ENCODE peak calls at places on chromosomes 2 and 18, in nine cellular contexts. X is posterior vena cava; D is stimulated activated CD4-positive, alpha-beta T cell treated with anti-CD3 and anti-CD28 coated beads, Interleukin-2, amount 100 ng/mL, for 48 hours; P is NCI-H1092 treated with DMSO at 0.1 percent for 48 hours; I is dorsolateral prefrontal cortex; N is DMS79; W is PC-9; Q is right lobe of liver; S is NCI-H460. B is an unnamed sample.

GRCh38 chr2:148813603-148814065 is 61.4 kb upstream of the KIF5C start:
- DNase-seq in X (no peak), D (peak), P (no peak), W (no peak), I (no peak), S (no peak), Q (no peak), N (no peak), B (no peak)

GRCh38 chr2:177554365-177554764 is 161.8 kb downstream of the AGPS start:
- DNase-seq in W (no peak), P (no peak), I (no peak), Q (no peak), X (no peak), S (no peak), N (no peak), D (no peak), B (no peak)

GRCh38 chr2:68768461-68768860 is 33.9 kb downstream of the ARHGAP25 start:
- DNase-seq in N (no peak), S (no peak), I (no peak), Q (no peak), P (no peak), X (no peak), W (no peak), D (no peak), B (no peak)

GRCh38 chr2:88813612-88814011 is 122.1 kb downstream of the RPIA start:
- DNase-seq in P (no peak), I (no peak), W (no peak), S (no peak), N (no peak), D (no peak), Q (no peak), X (peak), B (no peak)

GRCh38 chr2:190563109-190563508 is 28.6 kb upstream of the NEMP2 start:
- DNase-seq in P (no peak), D (no peak), N (no peak), S (no peak), Q (no peak), I (no peak), X (no peak), W (no peak), B (no peak)

GRCh38 chr2:179239194-179239593 is 25.4 kb downstream of the SESTD1 start:
- DNase-seq in W (no peak), Q (no peak), P (no peak), D (no peak), X (no peak), I (no peak), S (no peak), N (no peak), B (no peak)

GRCh38 chr2:65199891-65200290 is 27.7 kb upstream of the ACTR2 start:
- DNase-seq in N (no peak), D (no peak), X (no peak), Q (no peak), W (no peak), S (no peak), I (no peak), P (no peak), B (peak)

GRCh38 chr18:9539283-9539682 is 64.0 kb downstream of the RALBP1 start:
- DNase-seq in X (no peak), W (no peak), Q (no peak), D (no peak), S (no peak), N (no peak), P (no peak), I (no peak), B (peak)

GRCh38 chr18:31185551-31185950 is 22.9 kb upstream of the DSC1 start:
- DNase-seq in D (no peak), X (no peak), P (no peak), I (no peak), Q (no peak), N (no peak), S (no peak), W (no peak), B (no peak)

GRCh38 chr18:22860807-22861206 is 72.3 kb upstream of the RBBP8 start:
- DNase-seq in I (no peak), Q (no peak), X (no peak), D (no peak), P (no peak), W (no peak), S (no peak), N (no peak), B (no peak)

GRCh38 chr2:130754811-130755210 is 529 bp upstream of the AMER3 start:
- DNase-seq in N (no peak), I (no peak), X (no peak), D (no peak), Q (no peak), S (no peak), W (no peak), P (no peak), B (no peak)

GRCh38 chr2:86275384-86275799 is 62.0 kb downstream of the REEP1 start:
- DNase-seq in Q (no peak), P (no peak), I (no peak), N (no peak), D (no peak), S (no peak), W (no peak), X (no peak), B (no peak)

GRCh38 chr18:52617931-52618330 is 277.9 kb downstream of the DCC start:
- DNase-seq in Q (no peak), D (no peak), P (no peak), W (no peak), I (no peak), S (no peak), N (no peak), X (no peak), B (no peak)

GRCh38 chr2:72012886-72013574 is 134.6 kb downstream of the CYP26B1 start:
- DNase-seq in Q (no peak), X (peak), D (no peak), S (no peak), P (no peak), W (no peak), N (no peak), I (no peak), B (no peak)

GRCh38 chr2:27445615-27446014 is 3.4 kb downstream of the KRTCAP3 start:
- DNase-seq in S (no peak), X (no peak), W (no peak), Q (no peak), N (no peak), P (no peak), I (no peak), D (no peak), B (no peak)

GRCh38 chr2:196433116-196433515 is 206.4 kb upstream of the CCDC150 start:
- DNase-seq in N (no peak), W (no peak), I (no peak), Q (no peak), S (no peak), X (no peak), D (no peak), P (no peak), B (no peak)

GRCh38 chr18:23970161-23971153 is 44.1 kb upstream of the TTC39C start:
- DNase-seq in P (no peak), X (no peak), W (no peak), Q (no peak), S (no peak), D (no peak), I (no peak), N (no peak), B (no peak)

GRCh38 chr2:140242889-140243288 is 1462.7 kb upstream of the NXPH2 start:
- DNase-seq in X (no peak), N (no peak), S (no peak), P (no peak), Q (no peak), W (no peak), D (no peak), I (no peak), B (no peak)

GRCh38 chr2:233210843-233211600 is 40.5 kb upstream of the ATG16L1 start:
- DNase-seq in I (no peak), S (peak), W (peak), X (peak), P (no peak), D (no peak), Q (no peak), N (peak), B (peak)

GRCh38 chr18:9838144-9838877 is 47.5 kb upstream of the TXNDC2 start:
- DNase-seq in Q (no peak), N (peak), P (peak), X (no peak), D (no peak), W (peak), I (no peak), S (no peak), B (peak)

GRCh38 chr18:72672364-72673151 is 128.4 kb upstream of the CBLN2 start:
- DNase-seq in Q (no peak), D (peak), S (peak), W (no peak), P (peak), X (no peak), N (peak), I (no peak), B (peak)

GRCh38 chr2:19801367-19802087 is 100.3 kb downstream of the TTC32 start:
- DNase-seq in N (no peak), P (no peak), X (peak), W (peak), D (no peak), S (peak), Q (no peak), I (no peak), B (peak)

GRCh38 chr2:27776696-27777095 is 5.2 kb downstream of the MRPL33 start:
- DNase-seq in X (no peak), D (no peak), I (no peak), N (no peak), S (no peak), W (no peak), P (no peak), Q (no peak), B (no peak)

GRCh38 chr2:64192570-64193192 is 48.5 kb upstream of the PELI1 start:
- DNase-seq in P (no peak), S (no peak), Q (no peak), N (no peak), I (no peak), X (no peak), D (no peak), W (no peak), B (no peak)

GRCh38 chr2:121650554-121650930 is 1.3 kb upstream of the CLASP1 start:
- DNase-seq in D (no peak), P (no peak), X (no peak), S (no peak), I (no peak), N (no peak), Q (no peak), W (peak), B (peak)

GRCh38 chr2:128995086-128995485 is 676.4 kb upstream of the HS6ST1 start:
- DNase-seq in N (no peak), W (no peak), Q (no peak), P (no peak), D (no peak), S (no peak), X (no peak), I (no peak), B (no peak)

GRCh38 chr2:100482741-100483140 is 12.5 kb downstream of the NMS start:
- DNase-seq in X (no peak), I (no peak), D (no peak), N (no peak), S (no peak), Q (no peak), W (no peak), P (no peak), B (no peak)

GRCh38 chr2:227703961-227704360 is 13.9 kb downstream of the SLC19A3 start:
- DNase-seq in I (no peak), W (peak), P (no peak), N (peak), D (no peak), Q (no peak), S (no peak), X (no peak), B (no peak)

GRCh38 chr2:6067089-6067488 is 374.9 kb downstream of the SOX11 start:
- DNase-seq in W (no peak), N (no peak), P (no peak), Q (no peak), S (no peak), I (no peak), D (no peak), X (no peak), B (no peak)

GRCh38 chr2:191321861-191322662 is 76.9 kb downstream of the MYO1B start:
- DNase-seq in D (no peak), P (no peak), X (no peak), W (peak), I (no peak), Q (no peak), S (no peak), N (peak), B (no peak)